ENCODE peak calls at places on chromosomes 5 and 9, in ten cellular contexts. N is GM12892; F is stimulated activated CD4-positive, alpha-beta T cell treated with anti-CD3 and anti-CD28 coated beads, Interleukin-1b, Interleukin-23, amount 100 ng/mL, for 1 hour; C is foreskin fibroblast; I is choroid plexus epithelial cell; L is EH; D is NAMALWA; J is GM10248; R is breast epithelium; W is EL. T is an unnamed sample.

GRCh38 chr5:143707797-143708196 is 104.2 kb upstream of the HMHB1 start:
- DNase-seq in N (no peak), F (no peak), C (peak; percentile 76), I (peak; percentile 70), L (peak; percentile 49), D (no peak), J (no peak), R (no peak), W (no peak), T (peak; percentile 37)

GRCh38 chr5:172274951-172275753 is 8.4 kb downstream of the UBTD2 start:
- DNase-seq in N (no peak), F (no peak), C (peak; percentile 28), I (peak; percentile 93), L (no peak), D (peak; percentile 17), J (no peak), R (no peak), W (peak; percentile 21), T (no peak)

GRCh38 chr5:131104169-131104775 is 60.8 kb downstream of the HINT1 start:
- DNase-seq in N (no peak), F (no peak), C (peak; percentile 2), I (peak; percentile 6), L (no peak), D (no peak), J (no peak), R (no peak), W (no peak), T (no peak)

GRCh38 chr5:59039296-59040006 is 456.6 kb downstream of the RAB3C start:
- DNase-seq in N (peak; percentile 45), F (peak; percentile 75), C (peak; percentile 92), I (peak; percentile 84), L (peak; percentile 85), D (no peak), J (peak; percentile 67), R (peak; percentile 26), W (peak; percentile 87), T (peak; percentile 86)

GRCh38 chr5:155978805-155979204 is 348.2 kb upstream of the SGCD start:
- DNase-seq in N (no peak), F (no peak), C (no peak), I (no peak), L (no peak), D (no peak), J (no peak), R (no peak), W (no peak), T (peak; percentile 63)

GRCh38 chr5:173327948-173328895 is at the start of gene STC2:
- DNase-seq in N (peak; percentile 75), F (no peak), C (peak; percentile 98), I (peak; percentile 85), L (peak; percentile 96), D (peak; percentile 81), J (peak; percentile 92), R (peak; percentile 95), W (peak; percentile 97), T (peak; percentile 92)

GRCh38 chr9:81804306-81804705 is 115.0 kb upstream of the TLE1 start:
- DNase-seq in N (no peak), F (no peak), C (peak; percentile 75), I (peak; percentile 16), L (peak; percentile 93), D (no peak), J (no peak), R (no peak), W (peak; percentile 32), T (peak; percentile 57)

GRCh38 chr9:135926402-135927194 is 19.3 kb upstream of the CAMSAP1 start:
- DNase-seq in N (no peak), F (no peak), C (peak; percentile 66), I (peak; percentile 68), L (peak; percentile 94), D (no peak), J (peak; percentile 51), R (peak; percentile 73), W (peak; percentile 96), T (peak; percentile 97)

GRCh38 chr5:178651046-178651810 is 24.4 kb upstream of the CLK4 start:
- DNase-seq in N (no peak), F (no peak), C (peak; percentile 64), I (peak; percentile 97), L (peak; percentile 81), D (no peak), J (no peak), R (no peak), W (peak; percentile 87), T (no peak)

GRCh38 chr9:125904155-125904841 is 157.1 kb downstream of the PBX3 start:
- DNase-seq in N (no peak), F (no peak), C (peak; percentile 45), I (peak; percentile 26), L (peak; percentile 63), D (peak; percentile 12), J (no peak), R (no peak), W (peak; percentile 32), T (no peak)

GRCh38 chr9:124390812-124391658 is 24.2 kb downstream of the PSMB7 start:
- DNase-seq in N (no peak), F (no peak), C (peak; percentile 64), I (peak; percentile 23), L (peak; percentile 74), D (no peak), J (no peak), R (no peak), W (peak; percentile 47), T (peak; percentile 36)

GRCh38 chr5:147427784-147428401 is 82.0 kb downstream of the DPYSL3 start:
- DNase-seq in N (no peak), F (no peak), C (peak; percentile 44), I (peak; percentile 75), L (peak; percentile 27), D (no peak), J (no peak), R (no peak), W (peak; percentile 6), T (peak; percentile 52)

GRCh38 chr9:135522931-135523330 is 1.7 kb downstream of the LCN1 start:
- DNase-seq in N (no peak), F (no peak), C (no peak), I (no peak), L (no peak), D (no peak), J (no peak), R (no peak), W (no peak), T (no peak)

GRCh38 chr5:40404613-40405012 is 275.1 kb upstream of the PTGER4 start:
- DNase-seq in N (no peak), F (no peak), C (no peak), I (no peak), L (no peak), D (no peak), J (no peak), R (no peak), W (no peak), T (no peak)

GRCh38 chr5:95931118-95931833 is 30.4 kb downstream of the ELL2 start:
- DNase-seq in N (no peak), F (no peak), C (no peak), I (no peak), L (no peak), D (no peak), J (no peak), R (no peak), W (no peak), T (no peak)

GRCh38 chr9:86660146-86660545 is 287.2 kb downstream of the GAS1 start:
- DNase-seq in N (no peak), F (no peak), C (peak; percentile 95), I (peak; percentile 95), L (peak; percentile 87), D (no peak), J (no peak), R (no peak), W (peak; percentile 87), T (peak; percentile 90)

GRCh38 chr5:54525692-54526091 is 8.1 kb downstream of the SNX18 start:
- DNase-seq in N (no peak), F (no peak), C (no peak), I (no peak), L (no peak), D (no peak), J (no peak), R (no peak), W (no peak), T (no peak)

GRCh38 chr5:150523472-150524350 is 15.8 kb downstream of the NDST1 start:
- DNase-seq in N (peak; percentile 49), F (no peak), C (peak; percentile 84), I (peak; percentile 90), L (peak; percentile 80), D (peak; percentile 58), J (peak; percentile 75), R (no peak), W (peak; percentile 75), T (peak; percentile 66)

GRCh38 chr9:27125030-27125429 is 16.0 kb downstream of the TEK start:
- DNase-seq in N (no peak), F (no peak), C (peak; percentile 49), I (peak; percentile 96), L (peak; percentile 86), D (no peak), J (no peak), R (no peak), W (peak; percentile 74), T (peak; percentile 87)

GRCh38 chr9:82410306-82410705 is 421.7 kb downstream of the SPATA31D1 start:
- DNase-seq in N (no peak), F (no peak), C (peak; percentile 49), I (peak; percentile 48), L (peak; percentile 4), D (no peak), J (no peak), R (no peak), W (peak; percentile 10), T (no peak)

GRCh38 chr5:133276171-133276570 is 224.4 kb downstream of the HSPA4 start:
- DNase-seq in N (no peak), F (no peak), C (no peak), I (no peak), L (no peak), D (no peak), J (no peak), R (no peak), W (no peak), T (no peak)

GRCh38 chr9:133579231-133579560 is 30.0 kb downstream of the FAM163B start:
- DNase-seq in N (no peak), F (no peak), C (no peak), I (no peak), L (no peak), D (peak; percentile 63), J (no peak), R (no peak), W (no peak), T (no peak)

GRCh38 chr9:85600675-85601263 is 141.0 kb downstream of the AGTPBP1 start:
- DNase-seq in N (no peak), F (no peak), C (peak; percentile 23), I (no peak), L (peak; percentile 14), D (no peak), J (no peak), R (no peak), W (no peak), T (no peak)

GRCh38 chr5:180810210-180811011 is 7.8 kb upstream of the MGAT1 start:
- DNase-seq in N (peak; percentile 84), F (peak; percentile 87), C (peak; percentile 98), I (peak; percentile 96), L (peak; percentile 94), D (peak; percentile 94), J (peak; percentile 94), R (peak; percentile 94), W (peak; percentile 95), T (peak; percentile 99)

GRCh38 chr9:130918870-130919558 is 20.0 kb downstream of the FIBCD1 start:
- DNase-seq in N (no peak), F (no peak), C (no peak), I (no peak), L (no peak), D (no peak), J (no peak), R (no peak), W (no peak), T (no peak)

GRCh38 chr5:94174748-94175411 is 433.5 kb upstream of the POU5F2 start:
- DNase-seq in N (no peak), F (no peak), C (peak; percentile 83), I (peak; percentile 53), L (peak; percentile 64), D (no peak), J (no peak), R (no peak), W (peak; percentile 86), T (no peak)

GRCh38 chr9:80157561-80157983 is 585.8 kb downstream of the TLE4 start:
- DNase-seq in N (no peak), F (no peak), C (peak; percentile 82), I (peak; percentile 23), L (peak; percentile 83), D (no peak), J (no peak), R (no peak), W (peak; percentile 51), T (no peak)